ENCODE peak calls at places on chromosomes 16 and 17, in nine cellular contexts. J is OCI-LY7, V is GM23248, I is SK-N-SH, P is hepatocyte, X is HCT116, Q is PC-3, L is GM23338, D is neural progenitor cell. E is an unnamed sample.
A peak's percentile ranks its signal among the peaks of the same experiment; 100 is the strongest.

GRCh38 chr16:56841233-56841632 is 23.8 kb upstream of the SLC12A3 start:
- DNase-seq in P (no peak), D (no peak), L (no peak), X (no peak), Q (no peak), J (no peak), V (peak; percentile 74), I (peak; percentile 51), E (no peak)

GRCh38 chr16:27405546-27406451 is 3.8 kb downstream of the IL21R start:
- DNase-seq in V (peak; percentile 69), L (no peak), Q (no peak), J (peak; percentile 41), D (no peak), X (no peak), I (no peak), P (no peak), E (no peak)

GRCh38 chr17:79812969-79813825 is 16.3 kb upstream of the CBX8 start:
- DNase-seq in X (no peak), P (peak; percentile 62), I (peak; percentile 91), Q (no peak), V (peak; percentile 52), L (no peak), D (peak; percentile 75), J (peak; percentile 38), E (no peak)

GRCh38 chr16:11871193-11871592 is 19.9 kb upstream of the RSL1D1 start:
- DNase-seq in I (no peak), Q (no peak), L (peak; percentile 78), V (peak; percentile 51), X (no peak), P (peak; percentile 15), J (no peak), D (peak; percentile 46), E (no peak)

GRCh38 chr16:64250866-64251265 is 871.0 kb downstream of the CDH11 start:
- DNase-seq in V (peak; percentile 11), J (no peak), I (no peak), X (no peak), P (no peak), D (no peak), Q (no peak), L (no peak), E (no peak)

GRCh38 chr17:1486802-1487695 is 5.4 kb downstream of the MYO1C start:
- DNase-seq in L (peak; percentile 80), I (no peak), V (peak; percentile 82), Q (no peak), D (peak; percentile 73), P (peak; percentile 73), X (peak; percentile 68), J (peak; percentile 79), E (no peak)

GRCh38 chr17:385195-385835 is 32.7 kb upstream of the RPH3AL start:
- DNase-seq in Q (peak; percentile 13), L (peak; percentile 66), V (peak; percentile 59), J (peak; percentile 20), X (no peak), I (peak; percentile 74), D (peak; percentile 81), P (peak; percentile 74), E (no peak)

GRCh38 chr17:83064021-83064731 is 15.2 kb upstream of the METRNL start:
- DNase-seq in J (no peak), P (no peak), Q (no peak), L (no peak), X (no peak), V (no peak), I (peak; percentile 21), D (no peak), E (no peak)

GRCh38 chr17:77451271-77451893 is 310.6 kb downstream of the SEC14L1 start:
- DNase-seq in Q (no peak), X (no peak), J (peak; percentile 84), P (peak; percentile 91), L (peak; percentile 95), D (peak; percentile 97), V (peak; percentile 78), I (peak; percentile 93), E (peak; percentile 27)

GRCh38 chr17:44987194-44987882 is 19.2 kb upstream of the C1QL1 start:
- DNase-seq in D (peak; percentile 64), Q (no peak), L (peak; percentile 84), P (no peak), I (no peak), J (no peak), V (peak; percentile 29), X (no peak), E (no peak)

GRCh38 chr16:46673320-46674013 is 15.5 kb downstream of the VPS35 start:
- DNase-seq in D (peak; percentile 79), X (peak; percentile 51), L (peak; percentile 89), I (peak; percentile 75), J (peak; percentile 78), Q (peak; percentile 60), P (peak; percentile 80), V (peak; percentile 74), E (peak; percentile 31)

GRCh38 chr17:181213-182163 is at the start of gene DOC2B:
- DNase-seq in L (peak; percentile 74), P (peak; percentile 79), X (peak; percentile 40), D (peak; percentile 83), I (peak; percentile 93), J (no peak), Q (peak; percentile 8), V (peak; percentile 76), E (no peak)

GRCh38 chr16:64629622-64630021 is 492.2 kb downstream of the CDH11 start:
- DNase-seq in V (peak; percentile 51), Q (peak; percentile 6), L (no peak), I (no peak), P (no peak), X (no peak), D (no peak), J (no peak), E (no peak)

GRCh38 chr16:22726868-22727267 is 87.1 kb upstream of the HS3ST2 start:
- DNase-seq in P (no peak), V (peak; percentile 7), L (no peak), Q (no peak), D (no peak), X (no peak), J (no peak), I (peak; percentile 17), E (no peak)

GRCh38 chr17:37179893-37180292 is 195.9 kb upstream of the C17orf78 start:
- DNase-seq in V (peak; percentile 78), J (no peak), I (no peak), X (peak; percentile 10), P (no peak), Q (peak; percentile 74), D (no peak), L (no peak), E (no peak)

GRCh38 chr17:11182430-11182829 is 58.6 kb upstream of the SHISA6 start:
- DNase-seq in X (no peak), P (no peak), Q (no peak), J (no peak), V (no peak), I (no peak), L (no peak), D (no peak), E (no peak)

GRCh38 chr17:77924757-77925336 is 33.7 kb upstream of the TNRC6C start:
- DNase-seq in I (no peak), X (no peak), D (peak; percentile 58), J (no peak), Q (no peak), L (peak; percentile 83), P (no peak), V (peak; percentile 33), E (no peak)

GRCh38 chr16:4564661-4565267 is 8.6 kb downstream of the C16orf96 start:
- DNase-seq in D (no peak), V (no peak), P (no peak), L (no peak), I (no peak), Q (no peak), X (no peak), J (no peak), E (no peak)

GRCh38 chr17:36072431-36073121 is 8.5 kb downstream of the CCL18 start:
- DNase-seq in Q (peak; percentile 30), P (peak; percentile 80), I (peak; percentile 62), J (peak; percentile 55), X (peak; percentile 24), L (peak; percentile 90), D (peak; percentile 86), V (peak; percentile 55), E (peak; percentile 35)

GRCh38 chr17:50169121-50169764 is 3.4 kb downstream of the SGCA start:
- DNase-seq in D (peak; percentile 87), V (peak; percentile 68), X (peak; percentile 78), L (peak; percentile 89), P (peak; percentile 76), J (peak; percentile 84), I (peak; percentile 90), Q (peak; percentile 80), E (peak; percentile 59)
- H3K4me2 ChIP-seq in D (no peak overlapping the region), V (no peak overlapping the region), X (peak overlapping the region; percentile 67), L (no peak overlapping the region), P (no peak overlapping the region), J (peak overlapping the region; percentile 69), I (no peak overlapping the region), Q (peak overlapping the region; percentile 64), E (peak overlapping the region; percentile 35)

GRCh38 chr17:60300949-60301348 is 91.0 kb downstream of the USP32 start:
- DNase-seq in L (no peak), J (no peak), X (no peak), P (no peak), D (no peak), Q (no peak), I (no peak), V (no peak), E (no peak)

GRCh38 chr17:60301644-60302043 is 90.3 kb downstream of the USP32 start:
- DNase-seq in V (no peak), X (no peak), J (no peak), D (no peak), P (no peak), Q (no peak), L (no peak), I (no peak), E (no peak)

GRCh38 chr17:60305141-60305540 is 86.8 kb downstream of the USP32 start:
- DNase-seq in X (no peak), L (peak; percentile 45), Q (no peak), J (peak; percentile 53), D (no peak), I (no peak), P (peak; percentile 16), V (no peak), E (peak; percentile 14)

GRCh38 chr17:60304502-60304901 is 87.4 kb downstream of the USP32 start:
- DNase-seq in D (no peak), I (no peak), L (no peak), P (no peak), V (no peak), Q (no peak), X (no peak), J (no peak), E (no peak)

GRCh38 chr17:60303406-60304099 is 88.4 kb downstream of the USP32 start:
- DNase-seq in I (no peak), X (no peak), Q (no peak), J (no peak), P (no peak), V (no peak), D (no peak), L (no peak), E (no peak)
- TF ChIP-seq EZH2phosphoT487 in I (no peak), X (no peak), Q (no peak), J (no peak), P (no peak), V (no peak), D (no peak), L (no peak), E (no peak)

GRCh38 chr17:46150216-46150963 is 42.8 kb downstream of the KANSL1 start:
- DNase-seq in I (peak; percentile 35), X (no peak), J (no peak), P (no peak), L (no peak), Q (no peak), V (no peak), D (no peak), E (no peak)
- H2AFZ ChIP-seq in I (no peak overlapping the region), X (no peak overlapping the region), J (no peak overlapping the region), P (no peak overlapping the region), L (no peak overlapping the region), Q (no peak overlapping the region), V (no peak overlapping the region), D (no peak overlapping the region), E (no peak overlapping the region)

GRCh38 chr16:53905028-53905427 is 201.1 kb downstream of the FTO start:
- DNase-seq in J (no peak), I (no peak), L (no peak), Q (no peak), V (no peak), X (no peak), P (no peak), D (no peak), E (no peak)
- H3K4me2 ChIP-seq in J (no peak overlapping the region), I (no peak overlapping the region), L (no peak overlapping the region), Q (no peak overlapping the region), V (no peak overlapping the region), X (no peak overlapping the region), P (no peak overlapping the region), D (no peak overlapping the region), E (no peak overlapping the region)